ENCODE peak calls at places on chromosomes 3 and 15, in eight cellular contexts. One of them, this sample, is unnamed.

GRCh38 chr3:124172846-124173245 is 180.9 kb upstream of the ROPN1 start:
- DNase-seq in adrenal gland: no peak
- DNase-seq in testis: no peak
- DNase-seq in sigmoid colon: no peak
- DNase-seq in A549: no peak
- DNase-seq in spleen: no peak
- DNase-seq in IMR-90: no peak
- DNase-seq in suprapubic skin: no peak
- DNase-seq in this sample: no peak

GRCh38 chr3:69273895-69274294 is 112.0 kb downstream of the FRMD4B start:
- DNase-seq in sigmoid colon: no peak
- DNase-seq in IMR-90: no peak
- DNase-seq in spleen: no peak
- DNase-seq in testis: no peak
- DNase-seq in adrenal gland: no peak
- DNase-seq in A549: no peak
- DNase-seq in suprapubic skin: no peak
- DNase-seq in this sample: no peak

GRCh38 chr3:184380627-184381260 is 890 bp downstream of the CHRD start:
- DNase-seq in testis: no peak
- DNase-seq in A549: no peak
- DNase-seq in sigmoid colon: peak; percentile 64
- DNase-seq in IMR-90: no peak
- DNase-seq in adrenal gland: no peak
- DNase-seq in spleen: no peak
- DNase-seq in suprapubic skin: peak; percentile 69
- DNase-seq in this sample: no peak

GRCh38 chr3:27939940-27940339 is 217.8 kb upstream of the EOMES start:
- DNase-seq in spleen: no peak
- DNase-seq in adrenal gland: no peak
- DNase-seq in suprapubic skin: no peak
- DNase-seq in sigmoid colon: no peak
- DNase-seq in testis: no peak
- DNase-seq in A549: no peak
- DNase-seq in IMR-90: peak; percentile 21
- DNase-seq in this sample: no peak

GRCh38 chr3:36874351-36874874 is 70.4 kb downstream of the TRANK1 start:
- DNase-seq in IMR-90: no peak
- DNase-seq in adrenal gland: no peak
- DNase-seq in spleen: no peak
- DNase-seq in testis: no peak
- DNase-seq in sigmoid colon: no peak
- DNase-seq in suprapubic skin: no peak
- DNase-seq in A549: no peak
- DNase-seq in this sample: no peak

GRCh38 chr3:33229066-33229465 is 10.5 kb upstream of the SUSD5 start:
- DNase-seq in sigmoid colon: no peak
- DNase-seq in spleen: no peak
- DNase-seq in testis: no peak
- DNase-seq in IMR-90: no peak
- DNase-seq in A549: no peak
- DNase-seq in suprapubic skin: no peak
- DNase-seq in adrenal gland: no peak
- DNase-seq in this sample: no peak

GRCh38 chr3:120438971-120439370 is 11.8 kb downstream of the FSTL1 start:
- DNase-seq in suprapubic skin: no peak
- DNase-seq in IMR-90: peak; percentile 93
- DNase-seq in spleen: no peak
- DNase-seq in sigmoid colon: peak; percentile 90
- DNase-seq in adrenal gland: peak; percentile 77
- DNase-seq in A549: peak; percentile 58
- DNase-seq in testis: peak; percentile 52
- DNase-seq in this sample: peak; percentile 82

GRCh38 chr3:106399208-106399607 is 530.4 kb upstream of the CBLB start:
- DNase-seq in sigmoid colon: no peak
- DNase-seq in spleen: no peak
- DNase-seq in suprapubic skin: no peak
- DNase-seq in testis: no peak
- DNase-seq in A549: no peak
- DNase-seq in IMR-90: peak; percentile 36
- DNase-seq in adrenal gland: no peak
- DNase-seq in this sample: no peak

GRCh38 chr3:33146791-33147445 is 33.1 kb downstream of the CRTAP start:
- DNase-seq in IMR-90: peak; percentile 61
- DNase-seq in A549: no peak
- DNase-seq in testis: no peak
- DNase-seq in suprapubic skin: no peak
- DNase-seq in spleen: no peak
- DNase-seq in sigmoid colon: no peak
- DNase-seq in adrenal gland: no peak
- DNase-seq in this sample: peak; percentile 49

GRCh38 chr15:44670087-44670945 is 6.9 kb upstream of the SPG11 start:
- DNase-seq in spleen: no peak
- DNase-seq in IMR-90: no peak
- DNase-seq in suprapubic skin: no peak
- DNase-seq in adrenal gland: no peak
- DNase-seq in sigmoid colon: no peak
- DNase-seq in testis: no peak
- DNase-seq in A549: no peak
- DNase-seq in this sample: no peak

GRCh38 chr15:56342653-56343052 is 22.6 kb upstream of the TEX9 start:
- DNase-seq in IMR-90: no peak
- DNase-seq in A549: no peak
- DNase-seq in testis: no peak
- DNase-seq in adrenal gland: no peak
- DNase-seq in spleen: no peak
- DNase-seq in sigmoid colon: no peak
- DNase-seq in suprapubic skin: no peak
- DNase-seq in this sample: no peak

GRCh38 chr3:43692085-43692484 is 1.3 kb downstream of the ABHD5 start:
- DNase-seq in adrenal gland: no peak
- DNase-seq in IMR-90: no peak
- DNase-seq in sigmoid colon: no peak
- DNase-seq in A549: peak; percentile 11
- DNase-seq in suprapubic skin: no peak
- DNase-seq in spleen: no peak
- DNase-seq in testis: no peak
- DNase-seq in this sample: no peak

GRCh38 chr3:40985195-40985594 is 214.1 kb upstream of the CTNNB1 start:
- DNase-seq in sigmoid colon: no peak
- DNase-seq in adrenal gland: no peak
- DNase-seq in A549: no peak
- DNase-seq in spleen: no peak
- DNase-seq in IMR-90: no peak
- DNase-seq in suprapubic skin: no peak
- DNase-seq in testis: no peak
- DNase-seq in this sample: no peak

GRCh38 chr15:31442203-31443090 is 115.8 kb downstream of the KLF13 start:
- DNase-seq in adrenal gland: no peak
- DNase-seq in sigmoid colon: no peak
- DNase-seq in IMR-90: peak; percentile 95
- DNase-seq in testis: no peak
- DNase-seq in suprapubic skin: peak; percentile 82
- DNase-seq in A549: peak; percentile 52
- DNase-seq in spleen: no peak
- DNase-seq in this sample: no peak

GRCh38 chr3:72306800-72307341 is 521.9 kb upstream of the PROK2 start:
- DNase-seq in sigmoid colon: no peak
- DNase-seq in adrenal gland: no peak
- DNase-seq in spleen: no peak
- DNase-seq in testis: no peak
- DNase-seq in IMR-90: peak; percentile 33
- DNase-seq in suprapubic skin: no peak
- DNase-seq in A549: no peak
- DNase-seq in this sample: no peak

GRCh38 chr3:148379763-148380162 is 317.9 kb upstream of the AGTR1 start:
- DNase-seq in spleen: no peak
- DNase-seq in adrenal gland: no peak
- DNase-seq in IMR-90: peak; percentile 69
- DNase-seq in sigmoid colon: no peak
- DNase-seq in suprapubic skin: no peak
- DNase-seq in A549: peak; percentile 79
- DNase-seq in testis: no peak
- DNase-seq in this sample: no peak

GRCh38 chr3:67362686-67363085 is 291.7 kb downstream of the SUCLG2 start:
- DNase-seq in sigmoid colon: no peak
- DNase-seq in testis: no peak
- DNase-seq in adrenal gland: no peak
- DNase-seq in IMR-90: peak; percentile 21
- DNase-seq in spleen: no peak
- DNase-seq in A549: no peak
- DNase-seq in suprapubic skin: no peak
- DNase-seq in this sample: no peak

GRCh38 chr3:55595420-55595819 is 108.3 kb upstream of the WNT5A start:
- DNase-seq in adrenal gland: no peak
- DNase-seq in testis: no peak
- DNase-seq in A549: no peak
- DNase-seq in sigmoid colon: no peak
- DNase-seq in suprapubic skin: no peak
- DNase-seq in spleen: no peak
- DNase-seq in IMR-90: no peak
- DNase-seq in this sample: no peak

GRCh38 chr15:101232677-101233076 is 19.2 kb downstream of the CHSY1 start:
- DNase-seq in suprapubic skin: no peak
- DNase-seq in sigmoid colon: no peak
- DNase-seq in spleen: no peak
- DNase-seq in adrenal gland: peak; percentile 80
- DNase-seq in A549: no peak
- DNase-seq in IMR-90: no peak
- DNase-seq in testis: no peak
- DNase-seq in this sample: no peak

GRCh38 chr3:127999509-128000106 is 52.6 kb upstream of the SEC61A1 start:
- DNase-seq in suprapubic skin: no peak
- DNase-seq in sigmoid colon: no peak
- DNase-seq in IMR-90: no peak
- DNase-seq in spleen: no peak
- DNase-seq in testis: no peak
- DNase-seq in adrenal gland: peak; percentile 18
- DNase-seq in A549: no peak
- DNase-seq in this sample: no peak

GRCh38 chr15:31786360-31786759 is 244.0 kb upstream of the CHRNA7 start:
- DNase-seq in spleen: no peak
- DNase-seq in A549: no peak
- DNase-seq in sigmoid colon: no peak
- DNase-seq in testis: no peak
- DNase-seq in suprapubic skin: no peak
- DNase-seq in IMR-90: no peak
- DNase-seq in adrenal gland: no peak
- DNase-seq in this sample: no peak

GRCh38 chr3:134086616-134087015 is 56.9 kb upstream of the SLCO2A1 start:
- DNase-seq in adrenal gland: no peak
- DNase-seq in A549: no peak
- DNase-seq in testis: no peak
- DNase-seq in IMR-90: no peak
- DNase-seq in sigmoid colon: no peak
- DNase-seq in spleen: peak; percentile 20
- DNase-seq in suprapubic skin: no peak
- DNase-seq in this sample: no peak
- TF ChIP-seq POLR2A in adrenal gland: no peak
- TF ChIP-seq POLR2A in A549: no peak
- TF ChIP-seq POLR2A in testis: no peak
- TF ChIP-seq POLR2A in IMR-90: no peak
- TF ChIP-seq POLR2A in sigmoid colon: no peak
- TF ChIP-seq POLR2A in spleen: no peak
- TF ChIP-seq POLR2A in suprapubic skin: no peak
- TF ChIP-seq POLR2A in this sample: no peak

DNA sequence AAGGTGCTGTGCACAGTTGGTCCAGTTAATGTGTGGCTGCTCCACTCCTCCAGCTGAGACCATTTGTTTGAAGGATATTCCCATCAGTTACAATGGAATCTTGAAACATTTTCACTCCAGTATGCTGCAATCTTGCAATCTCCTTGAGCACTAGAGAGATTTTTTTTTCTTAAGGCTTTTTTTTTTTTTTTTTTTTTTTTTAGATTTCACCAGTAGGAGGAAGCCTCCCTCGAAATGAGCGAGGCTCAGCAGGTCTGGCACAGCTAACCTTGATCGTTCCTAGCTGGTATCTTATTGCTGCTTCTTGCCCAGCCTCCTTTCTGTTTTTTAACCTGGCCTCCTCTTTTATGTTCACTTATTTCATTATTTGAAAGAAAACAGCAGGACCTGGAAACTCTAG is 48.1 kb downstream of the RAP2B start:
- DNase-seq in spleen: no peak
- DNase-seq in adrenal gland: no peak
- DNase-seq in testis: no peak
- DNase-seq in IMR-90: peak; percentile 37
- DNase-seq in A549: no peak
- DNase-seq in sigmoid colon: no peak
- DNase-seq in suprapubic skin: no peak
- DNase-seq in this sample: no peak
- H3K4me3 ChIP-seq in spleen: no peak overlapping the region
- H3K4me3 ChIP-seq in adrenal gland: no peak overlapping the region
- H3K4me3 ChIP-seq in testis: no peak overlapping the region
- H3K4me3 ChIP-seq in IMR-90: no peak overlapping the region
- H3K4me3 ChIP-seq in A549: no peak overlapping the region
- H3K4me3 ChIP-seq in sigmoid colon: no peak overlapping the region
- H3K4me3 ChIP-seq in suprapubic skin: no peak overlapping the region
- H3K4me3 ChIP-seq in this sample: no peak overlapping the region

DNA sequence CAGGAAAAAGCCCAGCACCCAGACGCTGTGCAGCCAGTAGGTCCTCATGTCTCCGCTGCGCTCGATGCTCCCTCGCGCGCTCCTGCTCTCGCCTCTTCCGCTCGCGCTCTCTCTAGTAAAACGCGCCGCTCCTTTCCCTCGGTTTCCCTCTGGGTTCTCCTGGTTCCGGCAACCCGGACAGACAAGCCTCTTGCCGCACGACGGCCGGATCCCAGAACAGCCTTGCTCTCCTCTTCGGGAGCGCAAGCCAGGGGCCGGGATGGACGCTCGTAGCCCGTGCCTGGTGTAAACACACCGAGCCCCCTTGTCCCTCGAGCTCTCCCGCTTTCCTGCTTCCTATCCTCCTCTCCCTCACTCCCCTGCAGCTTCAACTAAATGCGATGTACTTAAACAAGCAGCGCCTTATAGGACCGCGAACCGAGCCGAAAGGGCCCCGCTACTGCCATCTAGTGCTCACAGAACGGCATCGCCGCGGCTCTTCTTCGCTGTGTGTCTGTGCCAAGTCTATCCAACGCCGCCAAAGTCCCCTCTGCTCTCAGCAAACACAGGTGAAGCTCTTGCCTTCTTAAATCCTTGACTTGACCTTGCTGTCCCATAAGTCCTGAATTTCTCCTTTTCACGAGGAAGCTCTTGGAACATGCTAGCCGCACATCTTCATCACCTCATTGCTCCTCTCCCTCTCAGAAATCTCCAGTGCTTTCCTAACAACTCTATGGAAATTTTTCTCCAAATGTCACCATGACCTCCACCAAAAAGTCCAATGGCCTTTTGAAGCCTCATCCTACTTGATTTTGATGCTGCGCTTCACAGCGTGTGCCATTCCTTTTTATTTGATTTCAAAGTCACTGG is 1037.2 kb downstream of the IGSF11 start:
- DNase-seq in adrenal gland: peak; percentile 95
- DNase-seq in A549: peak; percentile 83
- DNase-seq in spleen: peak; percentile 87
- DNase-seq in suprapubic skin: peak; percentile 81
- DNase-seq in testis: peak; percentile 94
- DNase-seq in sigmoid colon: peak; percentile 90
- DNase-seq in IMR-90: peak; percentile 86
- DNase-seq in this sample: peak; percentile 91
- TF ChIP-seq POLR2A in adrenal gland: peak; percentile 51
- TF ChIP-seq POLR2A in A549: no peak
- TF ChIP-seq POLR2A in spleen: no peak
- TF ChIP-seq POLR2A in suprapubic skin: no peak
- TF ChIP-seq POLR2A in testis: no peak
- TF ChIP-seq POLR2A in sigmoid colon: no peak
- TF ChIP-seq POLR2A in IMR-90: peak; percentile 40
- TF ChIP-seq POLR2A in this sample: peak; percentile 11

GRCh38 chr15:63374686-63375520 is 6.7 kb downstream of the CA12 start:
- DNase-seq in suprapubic skin: peak; percentile 83
- DNase-seq in adrenal gland: no peak
- DNase-seq in A549: peak; percentile 63
- DNase-seq in spleen: peak; percentile 80
- DNase-seq in testis: no peak
- DNase-seq in IMR-90: peak; percentile 80
- DNase-seq in sigmoid colon: no peak
- DNase-seq in this sample: no peak
- H3K4me3 ChIP-seq in suprapubic skin: no peak overlapping the region
- H3K4me3 ChIP-seq in adrenal gland: no peak overlapping the region
- H3K4me3 ChIP-seq in A549: peak overlapping the region; percentile 2
- H3K4me3 ChIP-seq in spleen: no peak overlapping the region
- H3K4me3 ChIP-seq in testis: no peak overlapping the region
- H3K4me3 ChIP-seq in IMR-90: no peak overlapping the region
- H3K4me3 ChIP-seq in sigmoid colon: no peak overlapping the region
- H3K4me3 ChIP-seq in this sample: no peak overlapping the region

This sample was measured in vagina.